ENCODE peak calls at places on chromosomes 1 and 21, in seven cellular contexts. F is kidney epithelial cell, I is endodermal cell, C is upper lobe of right lung, Z is SK-N-SH, J is fibroblast of pulmonary artery, H is AG09309. R is an unnamed sample.

GRCh38 chr1:40625076-40625475 is 40.4 kb downstream of the RIMS3 start:
- DNase-seq in F (no peak), I (peak), C (no peak), Z (no peak), J (peak), H (no peak), R (no peak)

GRCh38 chr1:209400351-209401220 is 182.9 kb upstream of the CAMK1G start:
- DNase-seq in F (peak), I (no peak), C (no peak), Z (no peak), J (no peak), H (no peak), R (no peak)

GRCh38 chr21:29749957-29750356 is 189.8 kb downstream of the GRIK1 start:
- DNase-seq in F (no peak), I (no peak), C (no peak), Z (no peak), J (no peak), H (no peak), R (no peak)

GRCh38 chr1:27241677-27242076 is 7.2 kb downstream of the WDTC1 start:
- DNase-seq in F (no peak), I (no peak), C (no peak), Z (no peak), J (no peak), H (no peak), R (no peak)

GRCh38 chr1:94792473-94792875 is 27.7 kb upstream of the SLC44A3 start:
- DNase-seq in F (no peak), I (no peak), C (no peak), Z (no peak), J (peak), H (no peak), R (peak)

GRCh38 chr1:110207831-110208230 is 2.3 kb upstream of the KCNC4 start:
- DNase-seq in F (no peak), I (peak), C (peak), Z (peak), J (peak), H (no peak), R (peak)

GRCh38 chr1:93619507-93620168 is 62.0 kb downstream of the BCAR3 start:
- DNase-seq in F (no peak), I (no peak), C (no peak), Z (no peak), J (no peak), H (no peak), R (no peak)

GRCh38 chr1:53769780-53770179 is 30.8 kb upstream of the GLIS1 start:
- DNase-seq in F (no peak), I (no peak), C (no peak), Z (no peak), J (peak), H (no peak), R (peak)

GRCh38 chr1:94554611-94555010 is 13.1 kb upstream of the F3 start:
- DNase-seq in F (no peak), I (peak), C (no peak), Z (no peak), J (no peak), H (no peak), R (no peak)

DNA sequence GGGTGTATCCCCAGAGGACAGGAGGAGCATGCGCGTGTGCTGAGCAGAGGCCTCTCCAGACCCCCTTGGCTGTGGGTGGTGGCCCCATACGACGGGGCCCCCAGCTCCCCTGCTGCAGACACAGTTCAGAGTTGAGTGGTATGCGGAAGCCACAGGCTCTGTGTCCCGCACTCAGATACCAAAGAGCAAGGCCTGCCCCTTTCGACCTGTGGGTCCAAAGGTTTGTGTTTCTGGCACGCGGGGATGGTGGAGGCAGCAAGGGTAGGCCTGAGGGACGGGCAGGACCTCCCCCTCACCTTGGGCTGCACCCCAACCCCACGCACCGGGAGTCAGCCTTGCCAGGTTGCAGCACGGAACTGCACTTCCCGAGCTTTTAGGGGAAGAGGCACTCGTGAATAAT is at the start of gene KCNAB2:
- DNase-seq in F (no peak), I (no peak), C (no peak), Z (no peak), J (no peak), H (no peak), R (no peak)
- H3K4me3 ChIP-seq in F (no peak), I (no peak), C (no peak), Z (no peak), J (no peak), H (no peak), R (no peak)

GRCh38 chr1:217393901-217394300 is 237.0 kb downstream of the GPATCH2 start:
- DNase-seq in F (no peak), I (no peak), C (no peak), Z (no peak), J (no peak), H (no peak), R (no peak)
- TF ChIP-seq CTCF in F (peak), I (peak), C (no peak), Z (peak), J (no peak), H (no peak), R (no peak)

DNA sequence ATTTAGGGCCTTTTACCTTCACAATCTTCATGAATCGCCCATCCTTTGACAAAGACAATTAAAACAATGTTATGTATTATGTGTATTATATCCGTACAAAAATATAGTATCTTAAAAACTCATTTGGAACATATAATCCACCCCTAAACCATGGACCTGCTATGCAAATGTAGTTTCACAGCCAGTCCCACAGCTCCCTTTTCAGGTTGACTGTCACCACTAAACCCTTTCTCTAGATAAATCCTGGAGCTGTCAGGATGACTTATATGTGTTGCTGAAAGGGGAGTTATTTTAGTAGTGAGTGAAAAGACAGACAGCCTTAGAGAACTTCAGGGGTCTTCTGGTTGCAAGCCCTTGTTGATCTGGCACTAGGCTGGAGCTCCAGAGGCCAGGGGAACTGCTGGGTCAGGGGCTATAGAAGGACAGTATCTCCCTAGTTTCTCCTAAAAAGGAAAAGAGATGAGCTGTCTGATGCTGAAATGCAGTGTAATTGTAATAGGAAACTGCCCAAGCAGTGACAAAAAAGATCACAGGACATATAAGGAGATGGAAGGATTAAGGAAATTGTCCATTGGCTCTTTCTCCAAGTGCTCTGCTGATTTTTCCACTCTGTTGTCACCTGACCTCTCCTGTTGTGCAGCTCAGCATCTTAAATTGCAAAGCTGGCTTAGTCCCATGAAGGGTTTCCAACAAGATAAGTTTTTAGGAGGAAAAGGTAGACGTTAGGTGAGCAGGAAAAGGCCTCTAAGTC is 127.7 kb downstream of the S1PR1 start:
- DNase-seq in F (no peak), I (no peak), C (no peak), Z (no peak), J (no peak), H (no peak), R (no peak)
- H3K4me3 ChIP-seq in F (no peak), I (no peak), C (no peak), Z (no peak), J (no peak), H (no peak), R (no peak)

GRCh38 chr21:32312976-32313375 is 14.3 kb downstream of the MRAP start:
- DNase-seq in F (no peak), I (peak), C (no peak), Z (no peak), J (no peak), H (no peak), R (no peak)

GRCh38 chr21:32314806-32315205 is 16.2 kb downstream of the MRAP start:
- DNase-seq in F (no peak), I (no peak), C (no peak), Z (no peak), J (no peak), H (no peak), R (no peak)

GRCh38 chr21:32311621-32312020 is 13.0 kb downstream of the MRAP start:
- DNase-seq in F (no peak), I (no peak), C (no peak), Z (no peak), J (no peak), H (no peak), R (no peak)

GRCh38 chr21:32309906-32310460 is 11.3 kb downstream of the MRAP start:
- DNase-seq in F (no peak), I (no peak), C (no peak), Z (no peak), J (no peak), H (no peak), R (no peak)

GRCh38 chr21:32312321-32312720 is 13.7 kb downstream of the MRAP start:
- DNase-seq in F (no peak), I (no peak), C (no peak), Z (no peak), J (no peak), H (no peak), R (no peak)
- TF ChIP-seq CTCF in F (no peak), I (no peak), C (no peak), Z (no peak), J (no peak), H (no peak), R (no peak)

DNA sequence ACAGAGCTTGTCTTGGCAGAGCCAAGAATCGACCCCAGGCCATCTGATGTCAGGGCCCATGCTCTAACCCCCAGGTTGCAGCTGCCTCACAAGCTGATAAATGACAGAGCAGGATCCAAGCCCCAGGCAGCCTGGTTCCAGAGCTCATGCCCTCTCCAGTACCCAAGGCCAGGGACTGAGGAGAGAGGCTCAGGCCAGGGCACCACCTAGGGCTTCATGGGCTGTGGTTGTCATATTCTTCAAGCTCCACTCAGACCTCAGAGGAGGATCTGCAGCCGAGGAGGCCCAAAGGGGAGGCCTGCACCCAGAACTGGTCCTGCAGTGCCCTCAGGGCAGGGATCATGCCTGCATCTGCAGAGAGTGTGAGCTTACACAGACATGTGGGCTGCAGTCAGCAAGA is 301.1 kb downstream of the MATN1 start:
- DNase-seq in F (no peak), I (peak), C (peak), Z (no peak), J (no peak), H (no peak), R (no peak)
- H3K4me3 ChIP-seq in F (no peak), I (no peak), C (no peak), Z (no peak), J (no peak), H (no peak), R (no peak)

GRCh38 chr1:167713330-167714081 is 8.3 kb upstream of the MPZL1 start:
- DNase-seq in F (no peak), I (peak), C (peak), Z (peak), J (peak), H (no peak), R (no peak)

GRCh38 chr1:167717351-167717750 is 4.4 kb upstream of the MPZL1 start:
- DNase-seq in F (no peak), I (no peak), C (no peak), Z (no peak), J (peak), H (no peak), R (peak)

GRCh38 chr1:167715653-167716302 is 6.0 kb upstream of the MPZL1 start:
- DNase-seq in F (no peak), I (no peak), C (no peak), Z (no peak), J (no peak), H (no peak), R (no peak)

GRCh38 chr1:167714098-167714850 is 7.5 kb upstream of the MPZL1 start:
- DNase-seq in F (no peak), I (peak), C (peak), Z (peak), J (peak), H (peak), R (peak)

DNA sequence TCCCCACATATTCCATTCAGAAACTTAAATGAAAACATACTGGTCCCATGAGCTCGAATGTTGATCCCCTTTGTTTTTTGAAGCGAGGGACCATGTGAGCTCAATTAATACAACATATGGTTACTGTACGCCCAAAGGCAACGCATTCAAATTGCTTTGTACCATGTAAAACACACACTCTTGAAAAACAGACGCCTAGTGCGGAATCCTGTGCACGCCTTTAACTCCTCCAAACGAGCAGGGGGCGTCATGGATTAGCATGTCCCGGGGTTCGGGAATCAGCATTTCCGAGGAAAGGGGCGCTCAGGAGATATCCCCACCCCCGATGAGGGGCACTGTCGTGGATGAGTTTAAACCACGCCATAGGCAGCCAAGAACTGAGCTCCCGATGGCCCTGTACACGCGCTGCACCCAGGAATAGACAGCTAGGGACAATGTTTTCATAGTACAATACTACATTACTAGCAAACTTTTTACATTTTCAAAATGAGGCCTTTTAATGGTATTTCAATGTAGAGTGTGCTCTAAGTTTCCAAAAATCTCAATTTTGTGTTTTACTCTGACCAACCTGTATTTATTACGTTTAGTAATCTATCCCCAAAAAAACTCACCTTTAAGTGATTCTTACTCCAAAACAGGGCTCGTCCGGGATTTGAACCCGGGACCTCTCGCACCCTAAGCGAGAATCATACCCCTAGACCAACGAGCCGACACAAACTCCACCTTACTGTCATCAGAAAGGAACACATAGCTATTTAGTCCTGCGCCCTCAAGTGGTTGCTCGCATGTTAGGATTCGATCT is 6.7 kb upstream of the MPZL1 start:
- DNase-seq in F (no peak), I (peak), C (peak), Z (peak), J (peak), H (peak), R (peak)
- TF ChIP-seq CTCF in F (peak), I (peak), C (peak), Z (peak), J (peak), H (peak), R (peak)

DNA sequence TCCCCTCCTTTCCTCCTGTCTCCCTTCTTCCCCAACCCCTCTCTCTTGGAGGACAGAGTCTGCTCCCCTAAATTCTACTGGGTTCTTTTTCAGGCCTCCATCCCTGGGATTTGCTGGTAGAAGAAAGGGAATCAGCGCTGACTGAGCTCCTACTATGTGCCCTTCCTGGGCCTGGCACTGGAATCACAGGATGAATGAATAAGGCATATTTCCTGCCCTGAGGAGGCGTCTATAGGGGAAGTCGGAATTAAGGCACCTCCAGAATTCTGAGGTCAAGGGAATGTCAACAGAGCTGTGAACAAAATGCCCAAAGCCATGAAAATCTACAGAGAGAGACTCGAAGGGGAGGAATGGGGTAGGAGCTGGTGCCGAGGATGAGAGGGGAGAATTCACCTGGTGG is 17.4 kb upstream of the BTG2 start:
- DNase-seq in F (no peak), I (no peak), C (no peak), Z (no peak), J (no peak), H (no peak), R (no peak)
- H3K4me3 ChIP-seq in F (no peak), I (no peak), C (no peak), Z (no peak), J (no peak), H (no peak), R (no peak)

GRCh38 chr1:150162582-150162861 is 12.8 kb downstream of the PLEKHO1 start:
- DNase-seq in F (no peak), I (no peak), C (no peak), Z (no peak), J (no peak), H (no peak), R (no peak)

GRCh38 chr1:150164224-150164623 is 14.5 kb downstream of the PLEKHO1 start:
- DNase-seq in F (no peak), I (no peak), C (no peak), Z (no peak), J (no peak), H (no peak), R (no peak)

GRCh38 chr1:150164769-150165168 is 15.1 kb downstream of the PLEKHO1 start:
- DNase-seq in F (no peak), I (no peak), C (no peak), Z (no peak), J (no peak), H (no peak), R (no peak)

GRCh38 chr1:150161747-150162581 is 12.2 kb downstream of the PLEKHO1 start:
- DNase-seq in F (no peak), I (no peak), C (no peak), Z (no peak), J (peak), H (no peak), R (no peak)

DNA sequence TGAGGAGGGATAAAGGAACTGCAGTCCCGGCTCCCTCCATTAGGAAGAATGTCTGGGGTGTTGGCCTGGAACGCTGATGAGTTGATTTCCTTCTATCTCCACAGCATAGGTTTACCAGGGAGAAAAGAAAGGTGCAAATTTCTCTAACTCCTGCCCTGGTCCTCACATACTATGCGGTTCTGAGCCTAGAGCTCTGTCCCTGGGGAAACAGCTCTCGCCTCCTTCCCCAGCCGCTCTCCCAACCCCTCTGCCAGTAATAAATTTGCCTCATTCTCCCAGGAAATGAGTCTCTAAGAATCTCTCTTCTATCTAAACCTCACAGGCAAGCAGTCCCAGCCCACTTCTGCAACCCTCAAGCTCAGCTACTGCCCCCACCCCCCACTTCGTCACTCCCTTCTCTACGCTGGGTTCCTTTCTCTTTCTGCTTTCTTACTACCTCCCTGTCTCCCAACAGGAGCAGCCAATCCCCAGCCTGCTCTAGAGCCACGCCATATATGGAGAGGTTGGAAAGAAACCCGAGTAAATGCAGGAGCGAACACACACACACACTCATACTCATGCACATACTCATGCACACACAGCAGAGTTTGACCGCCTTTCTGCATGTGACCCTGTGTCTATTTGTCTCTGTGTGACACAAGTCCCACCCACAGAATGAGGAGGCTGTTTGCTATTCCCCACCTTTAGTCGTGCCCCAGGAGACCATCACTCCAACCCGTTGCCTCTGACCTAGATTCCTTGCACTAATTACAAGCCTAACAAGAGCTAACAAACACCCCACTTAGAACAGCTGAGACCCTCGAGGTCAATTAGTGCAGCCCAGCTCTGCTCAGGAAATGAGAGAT is 13.4 kb downstream of the PLEKHO1 start:
- DNase-seq in F (peak), I (peak), C (peak), Z (peak), J (peak), H (peak), R (peak)
- TF ChIP-seq CTCF in F (no peak), I (peak), C (no peak), Z (no peak), J (peak), H (peak), R (peak)

GRCh38 chr1:213939888-213940287 is 47.9 kb upstream of the PROX1 start:
- DNase-seq in F (no peak), I (no peak), C (no peak), Z (no peak), J (no peak), H (no peak), R (no peak)
- H3K4me3 ChIP-seq in F (no peak), I (peak), C (no peak), Z (no peak), J (no peak), H (no peak), R (no peak)

R was measured in AG10803.